ENCODE peak calls at places on chromosomes 4 and X, in six cellular contexts. D is kidney epithelial cell, E is fibroblast of pulmonary artery, M is OCI-LY7, Q is Peyer's patch, U is PC-3. C is an unnamed sample.

GRCh38 chr4:98447648-98448047 is 186.5 kb downstream of the RAP1GDS1 start:
- DNase-seq in U (no peak), E (no peak), M (no peak), D (no peak), Q (peak; percentile 71), C (no peak)

GRCh38 chr4:152590179-152591031 is 54.5 kb upstream of the FBXW7 start:
- DNase-seq in Q (no peak), D (peak; percentile 80), M (no peak), E (peak; percentile 97), U (peak; percentile 60), C (no peak)

GRCh38 chrX:3345281-3346081 is 971 bp downstream of the MXRA5 start:
- DNase-seq in Q (peak; percentile 46), M (no peak), U (no peak), D (no peak), E (peak; percentile 10), C (no peak)

GRCh38 chr4:175705407-175705806 is 106.7 kb downstream of the GPM6A start:
- DNase-seq in M (no peak), D (no peak), E (peak; percentile 4), Q (no peak), U (no peak), C (no peak)

GRCh38 chrX:137194164-137194563 is 160.4 kb upstream of the GPR101 start:
- DNase-seq in Q (no peak), E (peak; percentile 21), U (peak; percentile 72), M (peak; percentile 0), D (no peak), C (no peak)

GRCh38 chr4:112896326-112896892 is 153.0 kb upstream of the ANK2 start:
- DNase-seq in M (no peak), U (no peak), D (no peak), Q (no peak), E (no peak), C (no peak)

GRCh38 chrX:93673056-93673868 is at the start of gene NAP1L3:
- DNase-seq in M (no peak), U (peak; percentile 44), E (peak; percentile 71), D (peak; percentile 12), Q (peak; percentile 48), C (no peak)

GRCh38 chr4:110550260-110550659 is 72.6 kb downstream of the PITX2 start:
- DNase-seq in U (peak; percentile 59), Q (no peak), M (no peak), E (peak; percentile 37), D (no peak), C (no peak)

GRCh38 chr4:77777135-77777777 is 41.9 kb downstream of the CNOT6L start:
- DNase-seq in M (no peak), Q (no peak), E (peak; percentile 57), D (no peak), U (no peak), C (no peak)

GRCh38 chr4:7155611-7156071 is 36.7 kb upstream of the SORCS2 start:
- DNase-seq in M (no peak), D (no peak), E (peak; percentile 44), U (no peak), Q (peak; percentile 47), C (no peak)

GRCh38 chr4:8854866-8855265 is 16.8 kb downstream of the HMX1 start:
- DNase-seq in Q (no peak), D (no peak), U (no peak), E (peak; percentile 26), M (no peak), C (no peak)

GRCh38 chr4:6658635-6659075 is 18.2 kb downstream of the MRFAP1 start:
- DNase-seq in Q (peak; percentile 52), E (peak; percentile 26), M (no peak), U (no peak), D (no peak), C (no peak)

GRCh38 chrX:7054219-7055206 is 93.0 kb upstream of the STS start:
- DNase-seq in D (no peak), E (no peak), Q (no peak), M (no peak), U (no peak), C (no peak)

GRCh38 chrX:123308663-123309062 is 124.6 kb downstream of the GRIA3 start:
- DNase-seq in M (no peak), Q (no peak), D (peak; percentile 49), U (no peak), E (no peak), C (no peak)

GRCh38 chrX:110201799-110202198 is 116.1 kb downstream of the AMMECR1 start:
- DNase-seq in D (no peak), M (no peak), Q (no peak), U (peak; percentile 50), E (no peak), C (no peak)

GRCh38 chr4:97656034-97656720 is 487.1 kb downstream of the STPG2 start:
- DNase-seq in U (peak; percentile 88), D (peak; percentile 82), E (peak; percentile 93), Q (no peak), M (no peak), C (no peak)

GRCh38 chr4:33658971-33659370 is 2585.3 kb downstream of the ARAP2 start:
- DNase-seq in Q (no peak), D (no peak), U (no peak), M (no peak), E (peak; percentile 51), C (no peak)

GRCh38 chrX:71183341-71183740 is 38.7 kb downstream of the NLGN3 start:
- DNase-seq in U (no peak), Q (no peak), D (no peak), M (no peak), E (no peak), C (no peak)

GRCh38 chrX:115988825-115989224 is 181.7 kb upstream of the AGTR2 start:
- DNase-seq in U (peak; percentile 37), Q (no peak), D (no peak), M (no peak), E (no peak), C (no peak)

GRCh38 chr4:106738121-106738520 is 298.0 kb downstream of the DKK2 start:
- DNase-seq in D (no peak), E (no peak), M (no peak), U (no peak), Q (no peak), C (no peak)

GRCh38 chr4:158280856-158281255 is 70.6 kb downstream of the TMEM144 start:
- DNase-seq in M (no peak), E (peak; percentile 23), D (no peak), U (no peak), Q (no peak), C (no peak)

GRCh38 chr4:7842384-7843279 is 97.0 kb downstream of the AFAP1 start:
- DNase-seq in Q (peak; percentile 56), E (peak; percentile 99), U (peak; percentile 92), D (peak; percentile 95), M (no peak), C (no peak)

GRCh38 chr4:74875451-74875850 is 57.5 kb upstream of the PARM1 start:
- DNase-seq in M (no peak), E (no peak), Q (no peak), D (no peak), U (no peak), C (no peak)

GRCh38 chr4:74884282-74884681 is 48.6 kb upstream of the PARM1 start:
- DNase-seq in M (no peak), E (no peak), D (no peak), Q (no peak), U (no peak), C (no peak)

GRCh38 chr4:74874785-74875367 is 58.0 kb upstream of the PARM1 start:
- DNase-seq in U (peak; percentile 80), E (peak; percentile 89), Q (peak; percentile 71), D (peak; percentile 56), M (peak; percentile 77), C (no peak)

GRCh38 chr4:74873545-74874295 is 59.2 kb upstream of the PARM1 start:
- DNase-seq in D (no peak), M (no peak), Q (no peak), E (peak; percentile 8), U (no peak), C (no peak)

GRCh38 chr4:74878323-74878722 is 54.6 kb upstream of the PARM1 start:
- DNase-seq in Q (no peak), U (no peak), D (no peak), M (no peak), E (no peak), C (no peak)
- TF ChIP-seq CTCF in Q (no peak), U (no peak), D (no peak), M (no peak), E (no peak), C (no peak)

GRCh38 chr4:149029056-149029651 is 586.9 kb upstream of the NR3C2 start:
- DNase-seq in U (peak; percentile 46), D (no peak), M (peak; percentile 19), E (no peak), Q (peak; percentile 58), C (no peak)

GRCh38 chr4:149031399-149031798 is 589.2 kb upstream of the NR3C2 start:
- DNase-seq in D (no peak), E (peak; percentile 10), M (peak; percentile 73), U (peak; percentile 32), Q (no peak), C (no peak)
- TF ChIP-seq CTCF in D (peak; percentile 54), E (peak; percentile 33), M (peak; percentile 83), U (peak; percentile 60), Q (no peak), C (no peak)

DNA sequence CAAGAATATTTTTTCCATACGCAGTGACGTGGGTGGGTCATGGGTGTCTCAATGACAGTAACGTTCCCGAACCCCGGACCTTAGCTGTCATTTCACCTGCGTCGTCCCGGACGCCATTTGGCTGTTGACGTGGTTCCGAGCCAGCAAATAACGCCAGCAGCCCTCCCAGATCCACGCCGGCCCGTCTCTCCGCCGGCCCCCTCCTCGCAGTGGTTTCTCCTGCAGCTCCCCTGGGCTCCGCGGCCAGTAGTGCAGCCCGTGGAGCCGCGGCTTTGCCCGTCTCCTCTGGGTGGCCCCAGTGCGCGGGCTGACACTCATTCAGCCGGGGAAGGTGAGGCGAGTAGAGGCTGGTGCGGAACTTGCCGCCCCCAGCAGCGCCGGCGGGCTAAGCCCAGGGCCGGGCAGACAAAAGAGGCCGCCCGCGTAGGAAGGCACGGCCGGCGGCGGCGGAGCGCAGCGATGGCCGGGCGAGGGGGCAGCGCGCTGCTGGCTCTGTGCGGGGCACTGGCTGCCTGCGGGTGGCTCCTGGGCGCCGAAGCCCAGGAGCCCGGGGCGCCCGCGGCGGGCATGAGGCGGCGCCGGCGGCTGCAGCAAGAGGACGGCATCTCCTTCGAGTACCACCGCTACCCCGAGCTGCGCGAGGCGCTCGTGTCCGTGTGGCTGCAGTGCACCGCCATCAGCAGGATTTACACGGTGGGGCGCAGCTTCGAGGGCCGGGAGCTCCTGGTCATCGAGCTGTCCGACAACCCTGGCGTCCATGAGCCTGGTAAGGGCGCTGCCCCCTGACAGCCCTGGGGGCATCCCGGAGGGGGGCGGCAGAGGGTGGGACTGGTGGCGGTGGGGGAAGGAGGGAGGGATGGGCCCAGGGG is at the start of gene CPE:
- DNase-seq in E (peak; percentile 76), M (no peak), D (no peak), U (peak; percentile 80), Q (peak; percentile 85), C (peak; percentile 40)
- TF ChIP-seq CTCF in E (peak; percentile 48), M (no peak), D (peak; percentile 62), U (peak; percentile 45), Q (no peak), C (no peak)

GRCh38 chr4:20418865-20419451 is 167.3 kb downstream of the SLIT2 start:
- DNase-seq in U (peak; percentile 57), E (peak; percentile 88), M (peak; percentile 67), Q (no peak), D (peak; percentile 45), C (no peak)

GRCh38 chr4:20423420-20423819 is 171.7 kb downstream of the SLIT2 start:
- DNase-seq in E (no peak), Q (no peak), U (peak; percentile 1), M (no peak), D (no peak), C (no peak)

GRCh38 chr4:20420916-20421315 is 169.2 kb downstream of the SLIT2 start:
- DNase-seq in D (no peak), Q (no peak), E (no peak), M (no peak), U (no peak), C (no peak)

GRCh38 chr4:20421586-20421985 is 169.9 kb downstream of the SLIT2 start:
- DNase-seq in Q (no peak), M (no peak), D (no peak), E (peak; percentile 31), U (no peak), C (no peak)

GRCh38 chr4:20422398-20422797 is 170.7 kb downstream of the SLIT2 start:
- DNase-seq in E (peak; percentile 80), Q (peak; percentile 76), U (peak; percentile 51), D (peak; percentile 9), M (peak; percentile 55), C (no peak)
- TF ChIP-seq CTCF in E (peak; percentile 67), Q (no peak), U (peak; percentile 50), D (peak; percentile 52), M (peak; percentile 68), C (no peak)